ENCODE peak calls at places on chromosomes 16 and 17, in six cellular contexts. Z is mesenchymal stem cell, G is IMR-90, D is trophoblast cell, R is H1, V is H9. I is an unnamed sample.

GRCh38 chr17:58344791-58345157 is 7.2 kb downstream of the SUPT4H1 start:
- DNase-seq in Z (no peak), G (no peak), D (no peak), R (no peak), V (no peak), I (no peak)

GRCh38 chr17:34725008-34725407 is 145.6 kb downstream of the TMEM132E start:
- DNase-seq in Z (no peak), G (no peak), D (no peak), R (no peak), V (peak), I (no peak)

GRCh38 chr17:42026821-42027539 is 7.1 kb downstream of the NKIRAS2 start:
- DNase-seq in Z (no peak), G (no peak), D (no peak), R (no peak), V (no peak), I (no peak)

GRCh38 chr16:85774136-85774535 is 23.2 kb upstream of the C16orf74 start:
- DNase-seq in Z (no peak), G (no peak), D (peak), R (no peak), V (no peak), I (no peak)

GRCh38 chr17:14149751-14150150 is 80.4 kb downstream of the COX10 start:
- DNase-seq in Z (peak), G (no peak), D (no peak), R (no peak), V (no peak), I (no peak)

GRCh38 chr17:51351890-51352289 is 91.5 kb downstream of the UTP18 start:
- DNase-seq in Z (no peak), G (peak), D (no peak), R (no peak), V (no peak), I (no peak)

GRCh38 chr16:50275428-50276127 is 9.2 kb downstream of the ADCY7 start:
- DNase-seq in Z (no peak), G (no peak), D (no peak), R (no peak), V (no peak), I (no peak)

GRCh38 chr16:29978081-29978480 is 4.4 kb downstream of the TAOK2 start:
- DNase-seq in Z (no peak), G (no peak), D (no peak), R (no peak), V (no peak), I (no peak)

GRCh38 chr17:28471531-28472342 is 1.7 kb upstream of the SLC13A2 start:
- DNase-seq in Z (no peak), G (no peak), D (peak), R (no peak), V (no peak), I (no peak)

GRCh38 chr16:4521971-4522623 is 16.5 kb downstream of the CDIP1 start:
- DNase-seq in Z (no peak), G (no peak), D (no peak), R (no peak), V (peak), I (no peak)

GRCh38 chr16:4330277-4330882 is 14.5 kb downstream of the GLIS2 start:
- DNase-seq in Z (peak), G (peak), D (peak), R (no peak), V (peak), I (no peak)

GRCh38 chr17:40065041-40065770 is 2.4 kb downstream of the THRA start:
- DNase-seq in Z (peak), G (peak), D (no peak), R (no peak), V (no peak), I (no peak)

GRCh38 chr17:59804910-59805381 is 87.8 kb downstream of the TUBD1 start:
- DNase-seq in Z (no peak), G (no peak), D (peak), R (no peak), V (no peak), I (peak)

GRCh38 chr17:19290047-19290705 is 53.0 kb downstream of the EPN2 start:
- DNase-seq in Z (no peak), G (no peak), D (no peak), R (no peak), V (no peak), I (no peak)
- H4K91ac ChIP-seq in Z (no peak), G (no peak), D (peak), R (no peak), V (no peak), I (no peak)

GRCh38 chr16:81604960-81605383 is 160.4 kb downstream of the CMIP start:
- DNase-seq in Z (peak), G (peak), D (peak), R (no peak), V (no peak), I (no peak)
- H4K91ac ChIP-seq in Z (peak), G (no peak), D (peak), R (no peak), V (no peak), I (no peak)

DNA sequence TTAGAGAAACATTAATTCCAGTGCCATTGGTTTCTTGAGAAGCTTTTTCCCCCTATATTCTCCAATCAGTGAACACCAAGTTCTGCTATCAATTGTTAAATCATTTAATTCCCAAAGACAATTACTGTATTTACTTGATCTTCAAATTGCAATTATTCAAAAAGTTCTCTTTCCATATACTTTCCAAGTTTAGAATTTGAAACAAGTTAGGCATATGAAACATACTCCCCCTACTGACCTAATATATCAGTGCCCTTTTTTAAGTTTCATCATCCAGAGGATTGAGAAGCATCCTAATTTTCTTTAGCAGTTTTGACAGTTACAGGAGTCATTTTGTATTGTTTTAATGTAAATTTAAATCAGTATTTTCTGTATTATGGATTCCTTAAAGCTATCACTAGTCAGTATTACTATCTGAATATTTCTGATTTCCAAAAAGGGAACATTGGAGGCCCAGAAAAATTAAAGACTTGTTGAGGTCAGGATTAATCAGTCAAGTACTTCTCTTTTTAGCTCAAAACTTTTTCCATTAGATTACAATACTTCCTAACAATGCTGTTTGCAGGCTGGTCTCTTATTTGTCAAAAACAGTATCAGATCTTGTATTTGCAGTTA is 16.3 kb downstream of the MEIOC start:
- DNase-seq in Z (peak), G (peak), D (peak), R (no peak), V (no peak), I (no peak)
- H4K91ac ChIP-seq in Z (no peak), G (no peak), D (no peak), R (no peak), V (no peak), I (no peak)

DNA sequence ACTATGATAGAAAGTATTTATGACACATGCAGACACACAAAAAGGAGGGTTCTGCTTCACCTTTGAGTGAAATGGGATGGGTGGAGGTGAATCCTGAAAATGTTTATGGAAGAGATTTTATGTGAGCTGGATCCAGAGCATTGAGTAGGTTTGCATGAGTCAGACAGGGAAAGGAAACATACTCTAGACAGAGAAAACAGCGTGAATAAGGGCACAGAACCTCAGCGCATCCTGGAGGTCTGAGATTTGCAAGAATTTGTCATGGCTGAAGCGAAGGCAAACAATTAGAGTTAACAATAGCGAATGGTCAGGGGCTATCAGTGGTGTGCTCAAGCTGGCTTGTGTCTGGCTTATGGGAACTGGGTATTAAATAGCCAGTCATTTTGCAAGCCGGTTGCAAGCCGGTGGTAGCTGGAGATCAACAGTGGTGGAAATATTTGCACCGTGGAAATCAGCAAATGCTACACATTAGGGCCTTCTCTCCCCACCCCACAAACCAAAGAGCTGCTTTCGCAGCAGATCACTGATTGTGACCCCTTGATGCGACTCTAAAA is 36.4 kb downstream of the MAP2K6 start:
- DNase-seq in Z (peak), G (no peak), D (no peak), R (no peak), V (no peak), I (no peak)
- H4K91ac ChIP-seq in Z (no peak), G (no peak), D (no peak), R (peak), V (no peak), I (no peak)

DNA sequence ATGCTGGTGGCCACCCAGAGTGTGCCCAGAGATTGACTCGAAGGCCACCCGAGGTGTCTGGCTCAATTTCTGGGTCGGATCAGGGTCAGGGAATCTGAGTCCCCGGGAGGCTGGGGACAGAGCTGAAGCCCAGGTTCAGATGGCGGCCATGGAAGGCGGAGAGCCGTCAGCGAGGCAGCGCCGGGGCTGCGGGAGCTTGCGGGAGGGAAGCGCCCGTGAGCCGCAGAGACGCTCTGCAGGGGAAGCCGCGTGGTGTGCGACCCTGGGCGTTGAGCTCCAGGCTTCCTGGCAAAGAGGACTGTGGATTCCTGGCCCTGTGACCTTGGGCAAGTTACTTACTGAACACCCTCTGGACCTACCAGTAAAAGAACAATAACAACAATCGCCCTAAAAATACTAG is 518 bp upstream of the SPATA22 start:
- DNase-seq in Z (no peak), G (no peak), D (no peak), R (no peak), V (peak), I (no peak)
- H4K91ac ChIP-seq in Z (no peak), G (no peak), D (no peak), R (peak), V (no peak), I (no peak)

GRCh38 chr17:20246692-20247091 is 220.6 kb downstream of the LGALS9B start:
- DNase-seq in Z (no peak), G (no peak), D (no peak), R (no peak), V (no peak), I (no peak)
- H4K91ac ChIP-seq in Z (no peak), G (no peak), D (no peak), R (no peak), V (no peak), I (no peak)

GRCh38 chr16:84513111-84514065 is 8.9 kb upstream of the MEAK7 start:
- DNase-seq in Z (peak), G (peak), D (peak), R (no peak), V (no peak), I (no peak)
- H4K91ac ChIP-seq in Z (peak), G (peak), D (peak), R (peak), V (no peak), I (no peak)

DNA sequence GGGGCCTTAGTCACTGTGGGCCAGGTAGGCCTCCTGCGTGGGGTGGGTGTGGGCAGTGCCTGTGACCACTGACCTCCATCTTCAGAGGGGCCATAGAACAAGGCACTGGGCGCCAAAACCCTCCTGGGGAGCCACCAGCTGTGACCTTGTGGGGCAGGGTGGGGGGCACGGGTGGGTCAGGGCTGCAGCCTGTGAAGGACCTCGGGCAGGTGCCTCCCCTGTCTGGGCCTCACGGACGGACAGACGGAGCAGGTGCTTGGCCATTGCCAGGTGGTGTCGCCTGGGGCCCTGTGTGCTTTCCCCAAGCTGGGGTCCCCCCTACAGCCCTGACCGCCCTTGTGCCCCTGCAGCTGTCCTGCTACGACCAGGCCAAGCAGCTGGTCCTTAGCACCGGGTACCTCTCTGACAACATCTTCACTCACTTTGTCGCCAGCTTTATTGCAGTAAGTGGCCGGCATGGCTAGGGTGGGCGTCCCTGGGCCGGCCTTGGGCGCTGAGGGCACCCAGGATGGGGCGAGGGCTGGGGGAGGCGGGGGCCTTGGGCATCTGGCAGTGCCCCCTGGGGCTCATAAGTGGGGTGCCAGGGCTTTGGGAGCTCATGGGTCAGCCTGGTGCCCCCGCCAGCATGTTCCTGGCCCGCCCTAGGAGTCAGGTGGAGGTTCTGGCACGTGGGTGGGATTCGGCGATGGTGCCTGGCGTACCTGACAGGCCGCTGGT is 5.1 kb downstream of the SLC25A10 start:
- DNase-seq in Z (no peak), G (no peak), D (no peak), R (no peak), V (no peak), I (no peak)
- H4K91ac ChIP-seq in Z (no peak), G (no peak), D (no peak), R (no peak), V (no peak), I (no peak)

GRCh38 chr17:7711356-7711755 is 6.2 kb upstream of the DNAH2 start:
- DNase-seq in Z (no peak), G (no peak), D (no peak), R (no peak), V (peak), I (no peak)

GRCh38 chr17:7713782-7714181 is 3.8 kb upstream of the DNAH2 start:
- DNase-seq in Z (no peak), G (no peak), D (no peak), R (no peak), V (no peak), I (no peak)

GRCh38 chr17:7714721-7715594 is 2.6 kb upstream of the DNAH2 start:
- DNase-seq in Z (no peak), G (no peak), D (no peak), R (no peak), V (no peak), I (no peak)

GRCh38 chr17:7710341-7710740 is 5.3 kb downstream of the EFNB3 start:
- DNase-seq in Z (no peak), G (no peak), D (no peak), R (no peak), V (no peak), I (no peak)

DNA sequence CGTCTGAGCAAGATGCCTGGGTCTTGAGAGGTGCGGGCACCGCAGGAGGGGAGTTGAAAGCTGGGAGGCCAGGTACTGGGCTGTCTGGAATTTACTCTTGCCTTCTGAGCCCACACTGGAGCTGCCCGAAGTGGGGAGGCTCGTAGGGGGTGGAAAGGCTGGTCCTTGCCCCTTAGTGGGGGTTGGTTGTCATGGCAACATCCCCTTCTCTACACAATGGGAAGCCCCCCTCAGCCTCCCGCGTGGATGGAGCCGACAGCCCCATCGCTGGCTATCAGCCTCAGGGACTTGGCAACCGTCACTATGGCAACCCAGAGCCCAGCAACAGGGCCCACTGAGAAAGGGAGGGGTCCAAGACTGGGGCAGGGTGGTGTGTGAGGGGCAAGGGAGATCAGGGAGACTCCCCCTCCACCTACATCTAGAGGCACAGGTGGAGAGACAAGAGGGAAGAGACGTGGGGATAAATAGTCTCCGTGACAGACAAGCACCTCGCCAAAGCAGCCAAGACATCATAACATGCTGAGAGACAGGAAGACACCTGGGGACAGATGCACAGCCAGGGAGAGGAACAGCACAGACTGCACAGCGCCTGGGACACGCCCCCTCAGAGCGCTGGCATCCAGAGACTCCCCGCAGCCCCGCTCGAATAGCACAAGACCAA is 5.3 kb upstream of the DNAH2 start:
- DNase-seq in Z (no peak), G (no peak), D (peak), R (no peak), V (peak), I (peak)
- H4K91ac ChIP-seq in Z (no peak), G (no peak), D (no peak), R (no peak), V (no peak), I (no peak)